ENCODE peak calls at places on chromosome 3, in ten cellular contexts. One of them, this sample, is unnamed.

GRCh38 chr3:123791417-123791816 is 92.7 kb downstream of the MYLK start:
- DNase-seq in activated T-cell treated with anti-CD3 and anti-CD28 coated beads for 1 hour: no peak
- DNase-seq in foreskin fibroblast: peak
- DNase-seq in fibroblast of mammary gland: peak
- DNase-seq in caudate nucleus: no peak
- DNase-seq in T-cell: no peak
- DNase-seq in NCI-H2029 treated with DMSO at 0.1 percent for 48 hours: no peak
- DNase-seq in skeletal muscle cell: peak
- DNase-seq in cardiac fibroblast: peak
- DNase-seq in ACHN: no peak
- DNase-seq in this sample: no peak

GRCh38 chr3:186316666-186317260 is 45.3 kb downstream of the DGKG start:
- DNase-seq in NCI-H2029 treated with DMSO at 0.1 percent for 48 hours: no peak
- DNase-seq in foreskin fibroblast: no peak
- DNase-seq in skeletal muscle cell: no peak
- DNase-seq in caudate nucleus: no peak
- DNase-seq in T-cell: no peak
- DNase-seq in ACHN: no peak
- DNase-seq in fibroblast of mammary gland: no peak
- DNase-seq in activated T-cell treated with anti-CD3 and anti-CD28 coated beads for 1 hour: no peak
- DNase-seq in cardiac fibroblast: peak
- DNase-seq in this sample: no peak

GRCh38 chr3:72576563-72576962 is 271.7 kb downstream of the SHQ1 start:
- DNase-seq in T-cell: no peak
- DNase-seq in activated T-cell treated with anti-CD3 and anti-CD28 coated beads for 1 hour: no peak
- DNase-seq in NCI-H2029 treated with DMSO at 0.1 percent for 48 hours: no peak
- DNase-seq in ACHN: no peak
- DNase-seq in fibroblast of mammary gland: no peak
- DNase-seq in skeletal muscle cell: no peak
- DNase-seq in caudate nucleus: no peak
- DNase-seq in foreskin fibroblast: no peak
- DNase-seq in cardiac fibroblast: no peak
- DNase-seq in this sample: no peak

GRCh38 chr3:159892171-159892791 is 96.4 kb upstream of the IL12A start:
- DNase-seq in foreskin fibroblast: no peak
- DNase-seq in caudate nucleus: peak
- DNase-seq in fibroblast of mammary gland: no peak
- DNase-seq in ACHN: no peak
- DNase-seq in activated T-cell treated with anti-CD3 and anti-CD28 coated beads for 1 hour: no peak
- DNase-seq in skeletal muscle cell: no peak
- DNase-seq in cardiac fibroblast: no peak
- DNase-seq in T-cell: no peak
- DNase-seq in NCI-H2029 treated with DMSO at 0.1 percent for 48 hours: no peak
- DNase-seq in this sample: peak

GRCh38 chr3:74139648-74140047 is 474.8 kb downstream of the CNTN3 start:
- DNase-seq in T-cell: no peak
- DNase-seq in ACHN: no peak
- DNase-seq in activated T-cell treated with anti-CD3 and anti-CD28 coated beads for 1 hour: no peak
- DNase-seq in skeletal muscle cell: no peak
- DNase-seq in NCI-H2029 treated with DMSO at 0.1 percent for 48 hours: no peak
- DNase-seq in cardiac fibroblast: no peak
- DNase-seq in caudate nucleus: no peak
- DNase-seq in foreskin fibroblast: peak
- DNase-seq in fibroblast of mammary gland: peak
- DNase-seq in this sample: no peak

GRCh38 chr3:52093751-52094525 is 37.6 kb upstream of the DUSP7 start:
- DNase-seq in fibroblast of mammary gland: peak
- DNase-seq in skeletal muscle cell: peak
- DNase-seq in cardiac fibroblast: peak
- DNase-seq in foreskin fibroblast: peak
- DNase-seq in ACHN: peak
- DNase-seq in NCI-H2029 treated with DMSO at 0.1 percent for 48 hours: no peak
- DNase-seq in activated T-cell treated with anti-CD3 and anti-CD28 coated beads for 1 hour: no peak
- DNase-seq in T-cell: no peak
- DNase-seq in caudate nucleus: no peak
- DNase-seq in this sample: no peak

GRCh38 chr3:64508140-64508539 is 179.7 kb downstream of the ADAMTS9 start:
- DNase-seq in T-cell: no peak
- DNase-seq in skeletal muscle cell: no peak
- DNase-seq in ACHN: no peak
- DNase-seq in caudate nucleus: no peak
- DNase-seq in fibroblast of mammary gland: no peak
- DNase-seq in NCI-H2029 treated with DMSO at 0.1 percent for 48 hours: no peak
- DNase-seq in cardiac fibroblast: no peak
- DNase-seq in foreskin fibroblast: no peak
- DNase-seq in activated T-cell treated with anti-CD3 and anti-CD28 coated beads for 1 hour: no peak
- DNase-seq in this sample: no peak

GRCh38 chr3:38617137-38617536 is 32.4 kb downstream of the SCN5A start:
- DNase-seq in fibroblast of mammary gland: no peak
- DNase-seq in activated T-cell treated with anti-CD3 and anti-CD28 coated beads for 1 hour: no peak
- DNase-seq in T-cell: no peak
- DNase-seq in foreskin fibroblast: no peak
- DNase-seq in cardiac fibroblast: no peak
- DNase-seq in NCI-H2029 treated with DMSO at 0.1 percent for 48 hours: no peak
- DNase-seq in caudate nucleus: no peak
- DNase-seq in skeletal muscle cell: no peak
- DNase-seq in ACHN: no peak
- DNase-seq in this sample: no peak

GRCh38 chr3:4978966-4979400 is 254 bp upstream of the BHLHE40 start:
- DNase-seq in foreskin fibroblast: peak
- DNase-seq in activated T-cell treated with anti-CD3 and anti-CD28 coated beads for 1 hour: peak
- DNase-seq in caudate nucleus: peak
- DNase-seq in T-cell: peak
- DNase-seq in ACHN: peak
- DNase-seq in NCI-H2029 treated with DMSO at 0.1 percent for 48 hours: peak
- DNase-seq in cardiac fibroblast: peak
- DNase-seq in skeletal muscle cell: peak
- DNase-seq in fibroblast of mammary gland: peak
- DNase-seq in this sample: peak

GRCh38 chr3:87287025-87287424 is 10.6 kb upstream of the POU1F1 start:
- DNase-seq in activated T-cell treated with anti-CD3 and anti-CD28 coated beads for 1 hour: no peak
- DNase-seq in cardiac fibroblast: peak
- DNase-seq in T-cell: no peak
- DNase-seq in caudate nucleus: no peak
- DNase-seq in NCI-H2029 treated with DMSO at 0.1 percent for 48 hours: no peak
- DNase-seq in fibroblast of mammary gland: peak
- DNase-seq in foreskin fibroblast: peak
- DNase-seq in skeletal muscle cell: peak
- DNase-seq in ACHN: no peak
- DNase-seq in this sample: no peak

GRCh38 chr3:55683666-55684270 is 196.7 kb upstream of the WNT5A start:
- DNase-seq in ACHN: no peak
- DNase-seq in T-cell: no peak
- DNase-seq in skeletal muscle cell: no peak
- DNase-seq in cardiac fibroblast: no peak
- DNase-seq in caudate nucleus: peak
- DNase-seq in fibroblast of mammary gland: no peak
- DNase-seq in foreskin fibroblast: no peak
- DNase-seq in NCI-H2029 treated with DMSO at 0.1 percent for 48 hours: no peak
- DNase-seq in activated T-cell treated with anti-CD3 and anti-CD28 coated beads for 1 hour: no peak
- DNase-seq in this sample: no peak

GRCh38 chr3:184565421-184566211 is 4.0 kb downstream of the EPHB3 start:
- DNase-seq in activated T-cell treated with anti-CD3 and anti-CD28 coated beads for 1 hour: no peak
- DNase-seq in ACHN: peak
- DNase-seq in caudate nucleus: no peak
- DNase-seq in NCI-H2029 treated with DMSO at 0.1 percent for 48 hours: peak
- DNase-seq in T-cell: no peak
- DNase-seq in cardiac fibroblast: peak
- DNase-seq in skeletal muscle cell: peak
- DNase-seq in fibroblast of mammary gland: peak
- DNase-seq in foreskin fibroblast: peak
- DNase-seq in this sample: peak

GRCh38 chr3:126478581-126479310 is 3.1 kb upstream of the ZXDC start:
- DNase-seq in T-cell: no peak
- DNase-seq in NCI-H2029 treated with DMSO at 0.1 percent for 48 hours: no peak
- DNase-seq in ACHN: no peak
- DNase-seq in caudate nucleus: no peak
- DNase-seq in skeletal muscle cell: no peak
- DNase-seq in foreskin fibroblast: no peak
- DNase-seq in activated T-cell treated with anti-CD3 and anti-CD28 coated beads for 1 hour: no peak
- DNase-seq in fibroblast of mammary gland: no peak
- DNase-seq in cardiac fibroblast: no peak
- DNase-seq in this sample: no peak

GRCh38 chr3:168096210-168096795 is 579 bp upstream of the GOLIM4 start:
- DNase-seq in caudate nucleus: peak
- DNase-seq in NCI-H2029 treated with DMSO at 0.1 percent for 48 hours: peak
- DNase-seq in T-cell: no peak
- DNase-seq in skeletal muscle cell: peak
- DNase-seq in activated T-cell treated with anti-CD3 and anti-CD28 coated beads for 1 hour: no peak
- DNase-seq in ACHN: peak
- DNase-seq in cardiac fibroblast: peak
- DNase-seq in foreskin fibroblast: peak
- DNase-seq in fibroblast of mammary gland: peak
- DNase-seq in this sample: peak

GRCh38 chr3:193418576-193419373 is 40.2 kb upstream of the ATP13A5 start:
- DNase-seq in ACHN: no peak
- DNase-seq in caudate nucleus: no peak
- DNase-seq in foreskin fibroblast: no peak
- DNase-seq in activated T-cell treated with anti-CD3 and anti-CD28 coated beads for 1 hour: no peak
- DNase-seq in fibroblast of mammary gland: no peak
- DNase-seq in skeletal muscle cell: no peak
- DNase-seq in cardiac fibroblast: no peak
- DNase-seq in NCI-H2029 treated with DMSO at 0.1 percent for 48 hours: no peak
- DNase-seq in T-cell: no peak
- DNase-seq in this sample: no peak

GRCh38 chr3:17355591-17355990 is 386.8 kb downstream of the TBC1D5 start:
- DNase-seq in fibroblast of mammary gland: peak
- DNase-seq in foreskin fibroblast: peak
- DNase-seq in activated T-cell treated with anti-CD3 and anti-CD28 coated beads for 1 hour: no peak
- DNase-seq in NCI-H2029 treated with DMSO at 0.1 percent for 48 hours: no peak
- DNase-seq in skeletal muscle cell: no peak
- DNase-seq in T-cell: no peak
- DNase-seq in ACHN: no peak
- DNase-seq in caudate nucleus: no peak
- DNase-seq in cardiac fibroblast: peak
- DNase-seq in this sample: no peak

GRCh38 chr3:152968388-152969024 is 133.6 kb downstream of the P2RY1 start:
- DNase-seq in T-cell: no peak
- DNase-seq in skeletal muscle cell: peak
- DNase-seq in caudate nucleus: no peak
- DNase-seq in foreskin fibroblast: peak
- DNase-seq in activated T-cell treated with anti-CD3 and anti-CD28 coated beads for 1 hour: no peak
- DNase-seq in cardiac fibroblast: peak
- DNase-seq in NCI-H2029 treated with DMSO at 0.1 percent for 48 hours: no peak
- DNase-seq in fibroblast of mammary gland: peak
- DNase-seq in ACHN: no peak
- DNase-seq in this sample: no peak

GRCh38 chr3:141959531-141959920 is 83.1 kb downstream of the ATP1B3 start:
- DNase-seq in cardiac fibroblast: no peak
- DNase-seq in T-cell: no peak
- DNase-seq in NCI-H2029 treated with DMSO at 0.1 percent for 48 hours: no peak
- DNase-seq in fibroblast of mammary gland: no peak
- DNase-seq in ACHN: no peak
- DNase-seq in skeletal muscle cell: peak
- DNase-seq in foreskin fibroblast: no peak
- DNase-seq in caudate nucleus: no peak
- DNase-seq in activated T-cell treated with anti-CD3 and anti-CD28 coated beads for 1 hour: no peak
- DNase-seq in this sample: no peak

This sample was measured in occipital lobe.